ENCODE peak calls at places on chromosomes 3 and 15, in six cellular contexts. S is H54, W is IMR-90, J is ovary, Q is erythroblast, X is transverse colon. N is an unnamed sample.

GRCh38 chr3:76756578-76756977 is 283.3 kb upstream of the ROBO2 start:
- DNase-seq in Q (no peak), X (peak), S (no peak), W (no peak), J (no peak), N (no peak)

GRCh38 chr15:53536479-53537120 is 222.9 kb downstream of the WDR72 start:
- DNase-seq in J (no peak), W (no peak), X (no peak), Q (no peak), S (no peak), N (no peak)

GRCh38 chr3:37859354-37859753 is 2.3 kb upstream of the CTDSPL start:
- DNase-seq in W (no peak), Q (no peak), J (no peak), X (no peak), S (no peak), N (no peak)

GRCh38 chr15:89088605-89089315 is 504 bp downstream of the ABHD2 start:
- DNase-seq in X (peak), Q (peak), J (peak), S (no peak), W (peak), N (peak)

GRCh38 chr3:19029837-19030835 is 118.2 kb upstream of the KCNH8 start:
- DNase-seq in Q (no peak), W (no peak), J (no peak), X (no peak), S (no peak), N (peak)

GRCh38 chr3:29329986-29330514 is 49.2 kb downstream of the RBMS3 start:
- DNase-seq in J (no peak), Q (no peak), S (no peak), W (peak), X (no peak), N (no peak)

GRCh38 chr15:69185706-69186105 is 25.3 kb downstream of the GLCE start:
- DNase-seq in Q (no peak), S (no peak), X (no peak), J (no peak), W (no peak), N (peak)

GRCh38 chr15:56038015-56038414 is 44.6 kb upstream of the NEDD4 start:
- DNase-seq in S (no peak), Q (no peak), X (no peak), W (peak), J (no peak), N (peak)

GRCh38 chr15:79978694-79979519 is 7.9 kb upstream of the BCL2A1 start:
- DNase-seq in X (no peak), S (no peak), J (no peak), Q (no peak), W (peak), N (peak)

GRCh38 chr3:50620420-50620819 is 3.5 kb downstream of the MAPKAPK3 start:
- DNase-seq in Q (peak), J (no peak), X (no peak), S (no peak), W (no peak), N (peak)

GRCh38 chr15:50808728-50809127 is 43.2 kb upstream of the SPPL2A start:
- DNase-seq in S (no peak), Q (no peak), X (no peak), W (peak), J (no peak), N (no peak)

GRCh38 chr3:139771331-139771730 is 93.6 kb upstream of the NMNAT3 start:
- DNase-seq in S (no peak), X (no peak), W (no peak), Q (no peak), J (no peak), N (no peak)

GRCh38 chr3:142501004-142501926 is 53.4 kb upstream of the XRN1 start:
- DNase-seq in X (no peak), S (peak), J (no peak), W (peak), Q (no peak), N (no peak)

GRCh38 chr3:112693186-112693585 is 52.2 kb upstream of the CCDC80 start:
- DNase-seq in J (no peak), X (no peak), S (no peak), Q (no peak), W (no peak), N (peak)

GRCh38 chr15:27492021-27492621 is 521.1 kb downstream of the GABRG3 start:
- DNase-seq in W (peak), X (no peak), Q (no peak), S (no peak), J (no peak), N (no peak)

GRCh38 chr15:89998141-89998661 is 2.9 kb upstream of the ZNF710 start:
- DNase-seq in S (peak), W (peak), X (no peak), Q (peak), J (no peak), N (peak)

GRCh38 chr3:59609967-59610366 is 560.1 kb upstream of the CFAP20DC start:
- DNase-seq in J (no peak), W (no peak), S (no peak), X (no peak), Q (no peak), N (no peak)

GRCh38 chr3:141659821-141660597 is 78.1 kb upstream of the RNF7 start:
- DNase-seq in Q (no peak), J (peak), W (peak), S (peak), X (peak), N (peak)

GRCh38 chr3:127425505-127426443 is 137.9 kb upstream of the PRR20G start:
- DNase-seq in W (no peak), S (no peak), X (no peak), J (no peak), Q (no peak), N (no peak)

GRCh38 chr15:78536134-78536533 is 4.1 kb upstream of the PSMA4 start:
- DNase-seq in W (peak), X (no peak), S (no peak), J (no peak), Q (no peak), N (no peak)

GRCh38 chr3:125280966-125281365 is 68.4 kb upstream of the SLC12A8 start:
- DNase-seq in S (no peak), Q (no peak), J (no peak), W (peak), X (no peak), N (no peak)

GRCh38 chr15:65184305-65184943 is 718 bp downstream of the CLPX start:
- DNase-seq in W (peak), Q (peak), X (peak), J (peak), S (peak), N (peak)

GRCh38 chr3:46835059-46835458 is 28.2 kb downstream of the MYL3 start:
- DNase-seq in Q (no peak), X (no peak), S (no peak), J (no peak), W (no peak), N (no peak)

GRCh38 chr3:47283193-47283537 is 421 bp downstream of the KLHL18 start:
- DNase-seq in S (no peak), W (no peak), J (no peak), X (peak), Q (peak), N (peak)

GRCh38 chr15:72460393-72460792 is 13.7 kb upstream of the ARIH1 start:
- DNase-seq in S (no peak), J (no peak), W (no peak), Q (no peak), X (no peak), N (no peak)

GRCh38 chr3:2511356-2511755 is 412.7 kb downstream of the CNTN4 start:
- DNase-seq in W (no peak), Q (no peak), J (no peak), S (no peak), X (no peak), N (no peak)

GRCh38 chr3:68211637-68212036 is 557.2 kb upstream of the SUCLG2 start:
- DNase-seq in X (no peak), J (no peak), W (no peak), S (no peak), Q (no peak), N (no peak)

GRCh38 chr15:98723195-98723594 is 74.9 kb downstream of the IGF1R start:
- DNase-seq in S (no peak), Q (no peak), J (no peak), X (no peak), W (no peak), N (no peak)

GRCh38 chr15:64566102-64566501 is 105.7 kb downstream of the ZNF609 start:
- DNase-seq in Q (no peak), J (no peak), S (no peak), X (no peak), W (no peak), N (no peak)

GRCh38 chr15:92610101-92610520 is 45.5 kb downstream of the FAM174B start:
- DNase-seq in X (no peak), J (no peak), S (no peak), Q (no peak), W (no peak), N (no peak)

GRCh38 chr3:135452881-135453280 is 512.6 kb upstream of the PPP2R3A start:
- DNase-seq in X (no peak), J (no peak), S (no peak), Q (no peak), W (no peak), N (no peak)

GRCh38 chr3:154040283-154040682 is 80.9 kb upstream of the ARHGEF26 start:
- DNase-seq in J (no peak), S (no peak), W (peak), Q (peak), X (no peak), N (peak)

DNA sequence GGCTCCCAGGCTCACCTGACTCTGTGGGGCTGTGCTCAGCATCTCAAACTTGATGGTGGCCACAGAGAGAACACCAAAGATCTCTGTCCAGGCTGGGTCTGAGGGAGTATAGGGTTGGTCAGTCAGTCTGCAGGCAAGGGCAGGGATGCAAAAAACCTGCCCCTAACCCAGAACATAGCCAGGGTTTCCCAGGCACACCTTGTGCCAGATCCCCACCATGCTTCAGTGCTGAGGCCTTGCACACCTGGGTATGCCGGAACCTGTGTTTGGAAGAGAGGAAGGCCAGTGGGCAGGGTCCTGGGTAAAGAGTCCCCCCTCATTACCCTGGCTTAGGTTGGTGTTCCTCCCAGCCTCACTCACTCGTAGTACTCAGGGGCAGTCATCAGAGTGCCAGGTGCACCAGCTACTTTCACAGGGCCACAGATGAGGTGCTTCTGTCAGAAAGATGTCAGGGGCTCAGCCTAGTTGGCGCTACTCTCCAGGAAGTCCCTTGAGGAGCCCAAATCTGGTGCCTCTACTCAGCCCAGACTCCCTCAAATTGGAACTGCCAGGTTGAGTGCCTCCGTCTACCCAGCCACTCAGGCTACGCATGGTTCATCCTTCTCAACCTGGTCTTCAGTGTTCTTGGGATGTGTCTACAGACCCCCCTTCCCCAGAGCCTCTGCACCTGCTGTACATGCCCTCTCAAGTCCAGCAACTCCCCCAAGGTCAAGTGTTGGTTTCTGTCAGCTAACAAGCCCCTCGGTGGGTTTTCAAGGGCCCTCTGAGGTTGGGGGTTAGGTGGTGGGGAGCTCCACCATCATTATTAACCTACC is 1.8 kb downstream of the DALRD3 start:
- DNase-seq in J (no peak), W (no peak), Q (no peak), X (no peak), S (no peak), N (no peak)
- TF ChIP-seq POLR2A in J (no peak), W (no peak), Q (no peak), X (peak), S (peak), N (no peak)

GRCh38 chr15:41773729-41774061 is 589 bp upstream of the MAPKBP1 start:
- DNase-seq in Q (no peak), J (no peak), W (no peak), X (no peak), S (no peak), N (no peak)
- TF ChIP-seq POLR2A in Q (no peak), J (no peak), W (no peak), X (no peak), S (no peak), N (no peak)

GRCh38 chr15:75451674-75452363 is at the start of gene SIN3A:
- DNase-seq in S (peak), Q (peak), J (peak), W (peak), X (peak), N (peak)
- TF ChIP-seq POLR2A in S (peak), Q (no peak), J (no peak), W (no peak), X (no peak), N (no peak)

DNA sequence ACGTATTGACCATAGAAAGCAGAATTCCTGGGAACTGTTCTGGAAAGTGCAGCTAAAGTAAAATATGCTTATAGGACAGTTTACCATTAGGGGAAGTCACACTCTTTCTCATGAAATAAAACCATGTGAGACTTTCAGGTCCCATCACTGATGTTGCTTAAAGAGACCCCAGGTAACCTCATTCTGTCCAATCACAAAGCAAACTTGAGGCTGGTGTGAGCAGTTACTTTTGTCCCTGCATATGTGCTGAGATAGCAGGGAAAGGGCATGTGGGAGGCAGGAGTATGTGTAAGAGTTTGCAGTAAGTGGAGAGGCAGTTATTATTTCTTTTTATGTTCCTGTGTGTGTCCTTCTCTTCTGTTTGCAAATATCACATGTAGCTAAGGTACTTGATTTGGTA is 16.1 kb downstream of the GPR87 start:
- DNase-seq in J (no peak), X (no peak), S (no peak), W (no peak), Q (no peak), N (no peak)
- TF ChIP-seq POLR2A in J (no peak), X (no peak), S (no peak), W (no peak), Q (no peak), N (no peak)

DNA sequence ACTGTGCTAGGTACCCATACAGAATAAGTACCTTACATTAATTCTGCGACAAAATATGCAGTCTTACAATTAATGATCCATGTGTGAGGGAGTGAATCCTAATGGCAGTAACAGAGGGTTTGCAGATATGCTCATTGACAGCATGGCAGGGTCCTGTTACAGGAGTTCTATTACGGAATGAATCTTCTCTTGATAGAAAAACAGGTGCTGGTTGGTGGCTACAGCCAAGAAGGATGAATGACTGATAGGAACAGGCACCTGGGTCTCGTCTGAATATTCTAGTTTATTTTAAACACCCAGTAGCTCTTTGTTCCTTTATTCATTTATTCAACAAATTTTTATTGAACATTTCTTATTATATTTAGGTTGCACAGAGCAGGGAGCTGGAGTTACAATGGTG is 22.8 kb downstream of the PGBD4 start:
- DNase-seq in S (no peak), X (no peak), W (no peak), J (no peak), Q (no peak), N (no peak)
- TF ChIP-seq POLR2A in S (no peak), X (no peak), W (no peak), J (no peak), Q (no peak), N (no peak)

N was measured in NB4.